ENCODE peak calls at places on chromosome 2, in nine cellular contexts. V, N, R, K, B, G, H, D and P are unnamed samples.

GRCh38 chr2:12895017-12895416 is 178.3 kb downstream of the TRIB2 start:
- DNase-seq in V (no peak), N (no peak), R (no peak), K (no peak), B (no peak), G (no peak), H (no peak), D (no peak), P (no peak)

GRCh38 chr2:230658877-230659652 is 53.6 kb upstream of the CAB39 start:
- DNase-seq in V (no peak), N (no peak), R (no peak), K (no peak), B (no peak), G (no peak), H (no peak), D (no peak), P (no peak)

GRCh38 chr2:49068613-49069012 is 85.7 kb downstream of the FSHR start:
- DNase-seq in V (no peak), N (no peak), R (no peak), K (no peak), B (no peak), G (no peak), H (no peak), D (no peak), P (no peak)

GRCh38 chr2:214810670-214811069 is 1.2 kb upstream of the BARD1 start:
- DNase-seq in V (no peak), N (no peak), R (no peak), K (no peak), B (no peak), G (no peak), H (no peak), D (peak), P (no peak)

GRCh38 chr2:40680547-40680946 is 228.7 kb upstream of the SLC8A1 start:
- DNase-seq in V (no peak), N (no peak), R (no peak), K (no peak), B (no peak), G (no peak), H (peak), D (no peak), P (no peak)

GRCh38 chr2:232473467-232473890 is 14.2 kb downstream of the ECEL1 start:
- DNase-seq in V (peak), N (no peak), R (no peak), K (no peak), B (no peak), G (no peak), H (no peak), D (no peak), P (no peak)

GRCh38 chr2:54083440-54083839 is 32.0 kb upstream of the ACYP2 start:
- DNase-seq in V (no peak), N (no peak), R (no peak), K (no peak), B (no peak), G (no peak), H (no peak), D (no peak), P (no peak)

GRCh38 chr2:113770929-113771328 is 14.5 kb upstream of the SLC35F5 start:
- DNase-seq in V (no peak), N (no peak), R (no peak), K (no peak), B (no peak), G (no peak), H (no peak), D (no peak), P (no peak)

GRCh38 chr2:224820283-224820991 is 104.3 kb upstream of the CCDC195 start:
- DNase-seq in V (no peak), N (no peak), R (no peak), K (no peak), B (no peak), G (no peak), H (no peak), D (no peak), P (no peak)

GRCh38 chr2:138779451-138780440 is at the start of gene NXPH2:
- DNase-seq in V (peak), N (peak), R (no peak), K (no peak), B (no peak), G (peak), H (no peak), D (peak), P (no peak)

GRCh38 chr2:50546790-50547189 is 485.1 kb downstream of the NRXN1 start:
- DNase-seq in V (no peak), N (no peak), R (no peak), K (no peak), B (peak), G (no peak), H (no peak), D (no peak), P (no peak)

GRCh38 chr2:179974743-179975142 is 32.4 kb downstream of the CWC22 start:
- DNase-seq in V (no peak), N (no peak), R (no peak), K (no peak), B (no peak), G (no peak), H (no peak), D (no peak), P (no peak)

GRCh38 chr2:106189764-106190468 is 4.2 kb downstream of the UXS1 start:
- DNase-seq in V (no peak), N (no peak), R (no peak), K (no peak), B (peak), G (no peak), H (no peak), D (no peak), P (no peak)

GRCh38 chr2:145909175-145909574 is 1389.3 kb upstream of the ZEB2 start:
- DNase-seq in V (no peak), N (no peak), R (no peak), K (no peak), B (no peak), G (no peak), H (no peak), D (no peak), P (no peak)

GRCh38 chr2:188217266-188217665 is 74.4 kb upstream of the GULP1 start:
- DNase-seq in V (no peak), N (no peak), R (no peak), K (no peak), B (no peak), G (no peak), H (no peak), D (no peak), P (no peak)

GRCh38 chr2:35933031-35933430 is 422.5 kb upstream of the CRIM1 start:
- DNase-seq in V (no peak), N (no peak), R (no peak), K (no peak), B (no peak), G (no peak), H (no peak), D (no peak), P (no peak)

GRCh38 chr2:130796280-130796679 is 40.4 kb upstream of the ARHGEF4 start:
- DNase-seq in V (no peak), N (no peak), R (no peak), K (no peak), B (no peak), G (no peak), H (no peak), D (no peak), P (no peak)

GRCh38 chr2:19362094-19362649 is 3.7 kb upstream of the OSR1 start:
- DNase-seq in V (no peak), N (no peak), R (no peak), K (no peak), B (no peak), G (no peak), H (peak), D (no peak), P (no peak)

GRCh38 chr2:102119255-102119654 is 23.3 kb upstream of the IL1R1 start:
- DNase-seq in V (no peak), N (no peak), R (no peak), K (no peak), B (no peak), G (no peak), H (no peak), D (no peak), P (no peak)

GRCh38 chr2:69911985-69912563 is 2.8 kb upstream of the MXD1 start:
- DNase-seq in V (no peak), N (no peak), R (no peak), K (no peak), B (no peak), G (no peak), H (peak), D (peak), P (no peak)

GRCh38 chr2:45278345-45279078 is 269.3 kb upstream of the SIX2 start:
- DNase-seq in V (no peak), N (peak), R (no peak), K (no peak), B (no peak), G (no peak), H (no peak), D (no peak), P (no peak)

GRCh38 chr2:203683932-203684556 is 22.4 kb upstream of the CD28 start:
- DNase-seq in V (no peak), N (no peak), R (peak), K (no peak), B (peak), G (no peak), H (peak), D (peak), P (no peak)

GRCh38 chr2:187989925-187990623 is 301.6 kb upstream of the GULP1 start:
- DNase-seq in V (no peak), N (no peak), R (no peak), K (no peak), B (peak), G (no peak), H (peak), D (peak), P (no peak)

GRCh38 chr2:19753818-19754217 is 148.0 kb downstream of the TTC32 start:
- DNase-seq in V (no peak), N (no peak), R (no peak), K (no peak), B (peak), G (no peak), H (no peak), D (no peak), P (no peak)

GRCh38 chr2:180124273-180124881 is 117.3 kb upstream of the CWC22 start:
- DNase-seq in V (no peak), N (no peak), R (no peak), K (no peak), B (no peak), G (no peak), H (peak), D (peak), P (no peak)

DNA sequence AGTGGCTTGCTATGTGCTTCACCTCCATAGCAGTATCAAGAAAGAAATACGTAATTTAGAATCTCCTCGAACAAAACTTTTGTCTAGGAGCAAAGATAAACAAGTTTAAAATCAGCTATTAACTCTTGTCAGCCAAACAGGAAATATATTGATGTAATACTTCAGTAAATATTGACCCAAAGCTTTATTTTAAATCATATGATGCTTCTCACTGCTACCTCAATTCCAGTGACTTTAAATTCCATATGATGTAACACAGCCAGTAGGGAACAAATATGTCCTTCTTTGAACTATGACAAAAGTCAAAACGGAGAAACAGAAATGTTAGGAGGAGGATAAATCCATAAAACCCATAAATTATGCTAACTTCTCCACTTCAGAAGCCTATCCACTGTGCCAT is 7.2 kb downstream of the RNF103 start:
- DNase-seq in V (no peak), N (no peak), R (no peak), K (no peak), B (no peak), G (no peak), H (no peak), D (no peak), P (no peak)
- H3K27ac ChIP-seq in V (no peak), N (no peak), R (no peak), K (no peak), B (no peak), G (no peak), H (peak), D (no peak), P (no peak)

DNA sequence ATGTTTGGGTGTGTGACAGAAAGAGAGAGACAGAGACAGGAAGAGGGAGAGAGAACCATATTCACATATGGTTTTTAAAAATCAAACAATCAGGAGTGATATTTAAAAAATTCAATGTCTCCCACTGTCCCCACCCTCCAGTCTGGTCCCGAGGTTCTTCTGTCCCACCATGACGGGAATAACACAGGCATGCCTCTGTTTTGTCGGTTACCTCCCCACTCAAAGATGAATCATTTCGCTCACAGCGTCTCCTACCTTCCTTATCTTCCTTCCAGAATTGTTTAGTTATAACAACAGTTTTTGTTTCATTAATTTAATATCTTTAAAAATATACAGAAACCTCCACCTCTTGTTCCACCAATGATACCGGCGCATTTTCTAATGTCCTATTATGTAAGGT is 113.0 kb downstream of the KCNF1 start:
- DNase-seq in V (no peak), N (no peak), R (no peak), K (no peak), B (no peak), G (no peak), H (no peak), D (no peak), P (no peak)
- H3K27ac ChIP-seq in V (no peak), N (no peak), R (no peak), K (no peak), B (no peak), G (no peak), H (no peak), D (no peak), P (no peak)

GRCh38 chr2:38754049-38754448 is 2.9 kb upstream of the SRSF7 start:
- DNase-seq in V (no peak), N (no peak), R (no peak), K (no peak), B (no peak), G (no peak), H (no peak), D (no peak), P (no peak)
- H3K27ac ChIP-seq in V (no peak), N (no peak), R (peak), K (no peak), B (no peak), G (no peak), H (no peak), D (no peak), P (no peak)

DNA sequence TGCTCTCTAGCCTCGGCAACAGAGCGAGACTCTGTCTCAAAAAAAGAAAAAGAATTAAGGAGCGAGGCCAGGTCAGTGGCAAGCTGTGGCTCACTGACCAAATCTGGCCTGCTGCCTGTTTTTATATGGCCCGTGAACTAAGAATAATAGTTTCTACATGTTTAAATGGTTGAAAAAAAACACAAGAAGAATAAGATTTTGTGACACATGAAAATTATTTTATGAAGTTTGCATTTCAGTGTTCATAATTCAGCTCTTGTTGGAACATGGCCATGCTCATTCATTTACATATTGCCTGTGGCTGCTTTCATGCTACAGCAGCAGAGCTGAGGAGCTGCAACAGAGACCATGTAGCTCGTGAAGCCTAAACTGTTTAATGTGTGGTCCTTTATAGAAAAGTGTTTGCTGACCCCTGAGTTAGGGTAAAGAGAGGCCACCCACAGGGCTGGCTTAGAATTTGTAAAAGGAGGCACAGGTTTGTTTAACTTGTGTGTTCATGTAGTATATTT is 59.5 kb downstream of the MFSD6 start:
- DNase-seq in V (no peak), N (peak), R (peak), K (no peak), B (no peak), G (no peak), H (no peak), D (no peak), P (no peak)
- H3K27ac ChIP-seq in V (no peak), N (peak), R (peak), K (peak), B (no peak), G (peak), H (no peak), D (peak), P (peak)

GRCh38 chr2:41925009-41925408 is 122.8 kb upstream of the PKDCC start:
- DNase-seq in V (no peak), N (no peak), R (no peak), K (no peak), B (no peak), G (no peak), H (no peak), D (no peak), P (no peak)

GRCh38 chr2:41930807-41931566 is 116.8 kb upstream of the PKDCC start:
- DNase-seq in V (no peak), N (no peak), R (no peak), K (no peak), B (no peak), G (no peak), H (no peak), D (no peak), P (no peak)

GRCh38 chr2:41926614-41927580 is 120.9 kb upstream of the PKDCC start:
- DNase-seq in V (no peak), N (no peak), R (peak), K (no peak), B (no peak), G (no peak), H (no peak), D (no peak), P (no peak)

GRCh38 chr2:41927581-41928260 is 120.1 kb upstream of the PKDCC start:
- DNase-seq in V (no peak), N (peak), R (no peak), K (no peak), B (no peak), G (no peak), H (no peak), D (no peak), P (no peak)

DNA sequence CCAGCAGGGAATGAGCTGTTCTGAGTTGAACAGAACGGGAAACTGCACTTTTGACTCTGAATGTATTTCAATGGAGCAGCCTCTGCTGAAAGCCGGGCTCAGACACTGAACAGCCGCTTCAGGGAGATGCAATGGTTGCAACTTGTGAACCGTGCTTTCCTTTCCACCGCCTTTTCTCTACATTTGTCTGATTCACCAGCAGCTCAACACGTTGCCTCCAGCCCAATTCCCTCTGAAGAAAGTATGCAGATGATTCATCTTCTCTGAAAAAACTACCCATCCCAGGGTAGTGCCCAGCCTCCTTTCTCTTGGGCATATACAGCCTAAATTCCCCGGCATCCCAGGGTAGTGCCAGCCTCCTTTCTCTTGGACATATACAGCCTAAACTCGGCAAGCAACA is 119.2 kb upstream of the PKDCC start:
- DNase-seq in V (no peak), N (no peak), R (no peak), K (no peak), B (peak), G (no peak), H (no peak), D (peak), P (no peak)
- H3K27ac ChIP-seq in V (no peak), N (no peak), R (no peak), K (no peak), B (no peak), G (no peak), H (no peak), D (peak), P (no peak)